ENCODE peak calls at places on chromosomes 12 and 14, in six cellular contexts. M is GM06990, P is colonic mucosa, G is astrocyte, E is GM23338, U is cardiac fibroblast. C is an unnamed sample.

GRCh38 chr12:28172434-28173030 is 17.7 kb upstream of the CCDC91 start:
- DNase-seq in M (no peak), P (peak), G (peak), E (peak), U (peak), C (no peak)

GRCh38 chr12:59164991-59165718 is 244.9 kb upstream of the LRIG3 start:
- DNase-seq in M (no peak), P (no peak), G (peak), E (peak), U (peak), C (no peak)

GRCh38 chr12:18165422-18165871 is 75.5 kb upstream of the RERGL start:
- DNase-seq in M (peak), P (no peak), G (peak), E (no peak), U (peak), C (peak)

GRCh38 chr14:35573911-35574310 is 39.9 kb downstream of the INSM2 start:
- DNase-seq in M (no peak), P (no peak), G (no peak), E (no peak), U (no peak), C (no peak)

GRCh38 chr12:50326636-50327284 is 43.4 kb upstream of the LIMA1 start:
- DNase-seq in M (no peak), P (peak), G (peak), E (no peak), U (peak), C (no peak)

GRCh38 chr12:90338365-90338764 is 616.6 kb downstream of the CCER1 start:
- DNase-seq in M (no peak), P (no peak), G (no peak), E (peak), U (no peak), C (no peak)

GRCh38 chr12:44117368-44117767 is 281.5 kb downstream of the TMEM117 start:
- DNase-seq in M (no peak), P (no peak), G (no peak), E (no peak), U (no peak), C (no peak)

GRCh38 chr12:104586325-104587048 is 129.7 kb downstream of the CHST11 start:
- DNase-seq in M (no peak), P (no peak), G (no peak), E (no peak), U (no peak), C (no peak)

GRCh38 chr12:12467222-12467621 is 95.4 kb downstream of the DUSP16 start:
- DNase-seq in M (no peak), P (no peak), G (no peak), E (no peak), U (no peak), C (no peak)

GRCh38 chr12:52798003-52798670 is 2.2 kb upstream of the KRT3 start:
- DNase-seq in M (no peak), P (no peak), G (peak), E (no peak), U (no peak), C (no peak)

GRCh38 chr12:267581-268482 is 5.2 kb upstream of the SLC6A13 start:
- DNase-seq in M (no peak), P (no peak), G (no peak), E (no peak), U (peak), C (no peak)

GRCh38 chr12:69501154-69501895 is 31.1 kb downstream of the FRS2 start:
- DNase-seq in M (no peak), P (no peak), G (peak), E (no peak), U (no peak), C (no peak)

GRCh38 chr14:92254786-92255185 is 68.2 kb upstream of the SLC24A4 start:
- DNase-seq in M (no peak), P (peak), G (peak), E (peak), U (peak), C (no peak)

GRCh38 chr12:5096241-5096880 is 52.7 kb downstream of the KCNA5 start:
- DNase-seq in M (no peak), P (no peak), G (peak), E (no peak), U (peak), C (no peak)

GRCh38 chr14:53979141-53979673 is 22.6 kb upstream of the BMP4 start:
- DNase-seq in M (no peak), P (no peak), G (peak), E (peak), U (peak), C (no peak)

GRCh38 chr14:20782280-20782890 is 1.3 kb downstream of the RNASE6 start:
- DNase-seq in M (peak), P (peak), G (no peak), E (peak), U (no peak), C (no peak)

GRCh38 chr12:67940780-67941243 is 48.4 kb upstream of the IFNG-AS1 start:
- DNase-seq in M (no peak), P (peak), G (peak), E (no peak), U (peak), C (no peak)

GRCh38 chr14:93997933-93998870 is 1.1 kb downstream of the CCDC197 start:
- DNase-seq in M (no peak), P (peak), G (no peak), E (no peak), U (no peak), C (no peak)

GRCh38 chr14:32494566-32495434 is 165.7 kb downstream of the AKAP6 start:
- DNase-seq in M (no peak), P (no peak), G (peak), E (no peak), U (no peak), C (no peak)

GRCh38 chr12:20125259-20125919 is 242.9 kb upstream of the PDE3A start:
- DNase-seq in M (no peak), P (no peak), G (peak), E (no peak), U (peak), C (no peak)

GRCh38 chr14:102799684-102800562 is 22.7 kb downstream of the TRAF3 start:
- DNase-seq in M (no peak), P (no peak), G (peak), E (no peak), U (peak), C (no peak)

GRCh38 chr14:81408595-81408994 is 8.5 kb upstream of the STON2 start:
- DNase-seq in M (no peak), P (no peak), G (no peak), E (no peak), U (no peak), C (no peak)

GRCh38 chr12:125159687-125160086 is 94.5 kb downstream of the AACS start:
- DNase-seq in M (no peak), P (no peak), G (no peak), E (peak), U (no peak), C (no peak)

GRCh38 chr14:103856105-103856504 is 8.7 kb upstream of the PPP1R13B start:
- DNase-seq in M (no peak), P (no peak), G (no peak), E (peak), U (no peak), C (no peak)

DNA sequence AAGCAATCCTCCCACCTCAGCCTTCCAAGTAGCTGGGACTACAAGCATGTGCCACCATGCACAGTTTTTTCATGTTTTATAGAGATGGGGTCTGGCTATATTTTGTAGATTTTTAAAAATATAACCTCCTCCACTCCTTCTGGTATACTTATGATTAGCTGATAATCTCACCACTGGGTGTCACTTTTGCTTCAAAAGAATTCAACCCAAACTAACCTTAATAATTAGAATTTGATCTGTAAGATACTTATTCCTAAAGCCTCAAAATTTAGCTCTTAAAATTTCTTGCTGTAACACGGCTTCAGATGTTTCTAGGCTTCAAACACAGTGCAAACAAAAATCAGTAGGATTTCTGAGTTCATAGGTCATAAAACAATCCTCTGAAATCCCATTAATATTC is 130.3 kb downstream of the CEP83 start:
- DNase-seq in M (no peak), P (no peak), G (no peak), E (no peak), U (no peak), C (no peak)
- TF ChIP-seq CTCF in M (peak), P (no peak), G (no peak), E (peak), U (no peak), C (no peak)

DNA sequence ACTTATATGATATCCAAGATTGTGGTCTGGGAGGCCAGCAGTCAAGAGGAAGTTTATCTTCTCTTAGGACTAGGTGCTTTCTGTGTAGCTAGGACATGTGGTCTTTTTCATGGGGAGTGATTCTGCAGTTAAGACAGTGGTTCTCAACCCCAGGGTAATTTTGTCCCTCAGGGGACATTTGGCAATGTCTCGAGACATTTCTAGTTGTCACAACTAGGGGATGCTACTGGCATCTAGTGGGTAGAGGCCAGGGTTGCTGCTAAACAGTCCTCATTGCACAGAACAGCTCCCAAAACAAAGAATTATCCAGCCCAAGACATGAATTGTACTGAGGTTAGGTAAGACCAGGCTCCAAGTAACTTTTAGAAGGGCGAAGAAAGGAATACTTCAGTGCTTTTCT is 20.0 kb downstream of the AMDHD1 start:
- DNase-seq in M (no peak), P (no peak), G (no peak), E (peak), U (no peak), C (no peak)
- TF ChIP-seq CTCF in M (peak), P (no peak), G (no peak), E (peak), U (peak), C (no peak)

DNA sequence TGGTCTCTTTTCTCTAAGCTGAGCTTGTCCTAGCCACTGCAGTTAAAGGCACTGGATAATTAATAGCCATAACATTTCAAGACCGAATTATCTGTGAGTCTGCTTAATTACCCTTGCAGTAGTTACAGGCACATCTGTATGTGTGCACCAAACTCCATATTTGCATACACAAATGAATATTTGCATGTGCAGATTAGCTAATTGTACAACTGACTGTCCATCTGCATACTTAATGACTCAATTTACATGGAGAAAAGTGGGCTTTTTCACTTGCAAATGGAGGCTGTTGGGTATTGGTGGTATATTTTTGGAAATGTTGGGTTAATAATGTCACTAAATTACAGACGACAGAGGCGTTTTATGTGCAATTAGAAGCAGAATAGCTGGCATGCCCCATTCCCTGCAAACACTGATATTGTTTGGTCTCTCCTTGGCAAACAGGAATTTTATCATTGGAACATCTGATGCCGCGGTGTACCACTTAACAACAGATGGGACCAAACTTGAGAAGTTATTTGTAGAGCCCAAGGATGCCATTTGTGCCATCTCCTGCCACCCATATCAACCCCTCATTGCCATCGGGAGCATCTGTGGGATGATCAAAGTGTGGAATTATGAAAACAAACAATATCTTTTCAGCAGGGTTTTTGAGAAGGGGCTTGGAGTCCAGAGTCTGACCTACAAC is 39.6 kb downstream of the CFAP251 start:
- DNase-seq in M (no peak), P (no peak), G (no peak), E (no peak), U (no peak), C (no peak)
- TF ChIP-seq CTCF in M (no peak), P (no peak), G (no peak), E (no peak), U (no peak), C (no peak)

DNA sequence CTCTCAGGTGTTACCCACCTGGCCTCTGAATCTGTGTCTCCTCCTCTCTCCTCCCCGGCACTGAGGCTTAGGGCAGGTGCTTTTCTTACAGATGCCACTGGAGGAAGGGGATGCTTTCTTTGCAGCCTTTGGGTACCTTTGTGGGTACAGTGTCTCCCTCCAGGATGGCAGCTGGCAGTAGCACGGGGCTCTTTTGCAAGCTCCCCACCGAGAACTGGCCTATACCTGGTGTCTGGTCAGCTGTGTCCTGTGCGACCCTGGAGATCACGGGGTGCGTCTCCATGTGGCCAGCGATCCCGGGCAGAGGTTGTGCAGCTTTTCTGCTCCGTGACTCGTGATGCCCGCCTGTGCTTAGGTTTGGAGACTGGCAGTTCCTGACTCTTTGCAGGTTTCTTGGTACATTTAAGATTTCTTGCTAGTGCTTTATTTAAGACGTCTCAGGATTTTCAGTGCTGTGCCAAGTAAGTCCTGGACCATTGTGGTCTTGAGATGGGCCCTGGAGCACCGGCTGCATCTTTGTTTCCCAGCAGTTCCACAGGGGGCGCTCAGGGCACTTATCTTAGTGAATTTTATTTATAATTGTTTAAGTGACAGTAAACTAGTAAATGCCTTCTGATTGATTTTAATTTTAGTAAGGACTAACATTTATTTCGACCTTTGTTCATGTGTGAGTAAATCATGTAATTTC is 68.9 kb downstream of the DDX51 start:
- DNase-seq in M (no peak), P (no peak), G (no peak), E (peak), U (no peak), C (no peak)
- TF ChIP-seq CTCF in M (no peak), P (no peak), G (peak), E (peak), U (peak), C (no peak)